ENCODE peak calls at places on chromosomes 11 and 22, in four cellular contexts. D is T-helper 1 cell, V is T-helper 2 cell, W is erythroblast. E is an unnamed sample.

GRCh38 chr11:29184939-29185890 is 831.6 kb downstream of the KCNA4 start:
- DNase-seq in D (no peak), V (no peak), W (no peak), E (no peak)

GRCh38 chr11:28833670-28834069 is 725.5 kb downstream of the METTL15 start:
- DNase-seq in D (no peak), V (no peak), W (no peak), E (no peak)

GRCh38 chr11:75597636-75598035 is 35.6 kb downstream of the SERPINH1 start:
- DNase-seq in D (no peak), V (no peak), W (peak; percentile 56), E (no peak)

GRCh38 chr22:38069372-38070249 is 12.4 kb downstream of the PICK1 start:
- DNase-seq in D (no peak), V (no peak), W (peak; percentile 34), E (no peak)

GRCh38 chr11:93845181-93846092 is 5.0 kb downstream of the VSTM5 start:
- DNase-seq in D (no peak), V (no peak), W (no peak), E (no peak)

GRCh38 chr22:34800265-34800664 is 265.7 kb upstream of the ISX start:
- DNase-seq in D (no peak), V (no peak), W (no peak), E (no peak)

GRCh38 chr22:23583836-23584235 is 3.7 kb upstream of the IGLL1 start:
- DNase-seq in D (no peak), V (no peak), W (no peak), E (no peak)

GRCh38 chr11:15673408-15673811 is 558.7 kb downstream of the INSC start:
- DNase-seq in D (no peak), V (no peak), W (no peak), E (no peak)

GRCh38 chr11:67583319-67584204 is at the start of gene GSTP1:
- DNase-seq in D (peak; percentile 61), V (peak; percentile 69), W (peak; percentile 96), E (peak; percentile 68)

GRCh38 chr11:114762437-114762836 is 84.1 kb downstream of the NXPE2 start:
- DNase-seq in D (no peak), V (no peak), W (peak; percentile 63), E (no peak)

GRCh38 chr11:15627560-15627959 is 512.8 kb downstream of the INSC start:
- DNase-seq in D (no peak), V (no peak), W (no peak), E (no peak)

GRCh38 chr11:65113361-65113756 is 1.7 kb downstream of the TM7SF2 start:
- DNase-seq in D (no peak), V (no peak), W (peak; percentile 53), E (no peak)

GRCh38 chr11:100789500-100789899 is 102.4 kb downstream of the ARHGAP42 start:
- DNase-seq in D (no peak), V (no peak), W (peak; percentile 26), E (no peak)

GRCh38 chr11:2177081-2177480 is 5.5 kb upstream of the TH start:
- DNase-seq in D (no peak), V (no peak), W (no peak), E (no peak)

GRCh38 chr11:45150301-45150700 is 3.9 kb downstream of the PRDM11 start:
- DNase-seq in D (no peak), V (no peak), W (no peak), E (no peak)

GRCh38 chr11:17719940-17720795 is 797 bp downstream of the MYOD1 start:
- DNase-seq in D (no peak), V (no peak), W (peak; percentile 7), E (no peak)

GRCh38 chr11:110059706-110060430 is 33.3 kb upstream of the ZC3H12C start:
- DNase-seq in D (no peak), V (no peak), W (no peak), E (no peak)

GRCh38 chr22:49066619-49067018 is 761.1 kb downstream of the BRD1 start:
- DNase-seq in D (no peak), V (no peak), W (no peak), E (no peak)

GRCh38 chr22:28207281-28208030 is 288.4 kb upstream of the PITPNB start:
- DNase-seq in D (no peak), V (no peak), W (no peak), E (no peak)

GRCh38 chr11:117795726-117796455 is 1.1 kb downstream of the DSCAML1 start:
- DNase-seq in D (no peak), V (no peak), W (no peak), E (no peak)